ENCODE peak calls at places on chromosomes 16 and 17, in five cellular contexts. One of them, this sample, is unnamed.

GRCh38 chr17:14158707-14159106 is 78.0 kb downstream of the CDRT15 start:
- DNase-seq in mesendoderm: no peak
- DNase-seq in heart right ventricle: no peak
- DNase-seq in mucosa of descending colon: no peak
- DNase-seq in CD8-positive, alpha-beta memory T cell: no peak
- DNase-seq in this sample: no peak

GRCh38 chr17:37530420-37530819 is 40.7 kb downstream of the DUSP14 start:
- DNase-seq in mesendoderm: no peak
- DNase-seq in heart right ventricle: no peak
- DNase-seq in mucosa of descending colon: no peak
- DNase-seq in CD8-positive, alpha-beta memory T cell: no peak
- DNase-seq in this sample: no peak

GRCh38 chr17:44557653-44558285 is 485 bp downstream of the FZD2 start:
- DNase-seq in mesendoderm: peak; percentile 71
- DNase-seq in heart right ventricle: peak; percentile 13
- DNase-seq in mucosa of descending colon: peak; percentile 42
- DNase-seq in CD8-positive, alpha-beta memory T cell: peak; percentile 30
- DNase-seq in this sample: peak; percentile 62

GRCh38 chr17:74446551-74447500 is 14.9 kb downstream of the GPRC5C start:
- DNase-seq in mesendoderm: no peak
- DNase-seq in heart right ventricle: peak; percentile 81
- DNase-seq in mucosa of descending colon: peak; percentile 40
- DNase-seq in CD8-positive, alpha-beta memory T cell: no peak
- DNase-seq in this sample: no peak

GRCh38 chr16:88284101-88284500 is 98.7 kb upstream of the ZNF469 start:
- DNase-seq in mesendoderm: no peak
- DNase-seq in heart right ventricle: no peak
- DNase-seq in mucosa of descending colon: no peak
- DNase-seq in CD8-positive, alpha-beta memory T cell: no peak
- DNase-seq in this sample: no peak

GRCh38 chr17:81961087-81961514 is at the start of gene NOTUM:
- DNase-seq in mesendoderm: peak; percentile 75
- DNase-seq in heart right ventricle: no peak
- DNase-seq in mucosa of descending colon: peak; percentile 43
- DNase-seq in CD8-positive, alpha-beta memory T cell: no peak
- DNase-seq in this sample: no peak

GRCh38 chr17:79045830-79046500 is 22.0 kb downstream of the C1QTNF1 start:
- DNase-seq in mesendoderm: peak; percentile 74
- DNase-seq in heart right ventricle: peak; percentile 72
- DNase-seq in mucosa of descending colon: peak; percentile 83
- DNase-seq in CD8-positive, alpha-beta memory T cell: peak; percentile 54
- DNase-seq in this sample: peak; percentile 83

GRCh38 chr16:28496844-28497243 is 2.4 kb downstream of the APOBR start:
- DNase-seq in mesendoderm: no peak
- DNase-seq in heart right ventricle: no peak
- DNase-seq in mucosa of descending colon: no peak
- DNase-seq in CD8-positive, alpha-beta memory T cell: no peak
- DNase-seq in this sample: no peak

GRCh38 chr17:7038025-7038862 is 2.4 kb downstream of the SLC16A13 start:
- DNase-seq in mesendoderm: no peak
- DNase-seq in heart right ventricle: no peak
- DNase-seq in mucosa of descending colon: no peak
- DNase-seq in CD8-positive, alpha-beta memory T cell: no peak
- DNase-seq in this sample: no peak

GRCh38 chr17:15894258-15894657 is 50.7 kb upstream of the ADORA2B start:
- DNase-seq in mesendoderm: no peak
- DNase-seq in heart right ventricle: no peak
- DNase-seq in mucosa of descending colon: no peak
- DNase-seq in CD8-positive, alpha-beta memory T cell: no peak
- DNase-seq in this sample: no peak

GRCh38 chr16:47734987-47735594 is 274.0 kb downstream of the PHKB start:
- DNase-seq in mesendoderm: peak; percentile 16
- DNase-seq in heart right ventricle: no peak
- DNase-seq in mucosa of descending colon: peak; percentile 47
- DNase-seq in CD8-positive, alpha-beta memory T cell: no peak
- DNase-seq in this sample: no peak

GRCh38 chr17:83152221-83152744 is 72.9 kb downstream of the METRNL start:
- DNase-seq in mesendoderm: no peak
- DNase-seq in heart right ventricle: no peak
- DNase-seq in mucosa of descending colon: no peak
- DNase-seq in CD8-positive, alpha-beta memory T cell: no peak
- DNase-seq in this sample: no peak

GRCh38 chr17:28041844-28042656 is 427 bp upstream of the NLK start:
- DNase-seq in mesendoderm: peak; percentile 36
- DNase-seq in heart right ventricle: no peak
- DNase-seq in mucosa of descending colon: no peak
- DNase-seq in CD8-positive, alpha-beta memory T cell: no peak
- DNase-seq in this sample: no peak

DNA sequence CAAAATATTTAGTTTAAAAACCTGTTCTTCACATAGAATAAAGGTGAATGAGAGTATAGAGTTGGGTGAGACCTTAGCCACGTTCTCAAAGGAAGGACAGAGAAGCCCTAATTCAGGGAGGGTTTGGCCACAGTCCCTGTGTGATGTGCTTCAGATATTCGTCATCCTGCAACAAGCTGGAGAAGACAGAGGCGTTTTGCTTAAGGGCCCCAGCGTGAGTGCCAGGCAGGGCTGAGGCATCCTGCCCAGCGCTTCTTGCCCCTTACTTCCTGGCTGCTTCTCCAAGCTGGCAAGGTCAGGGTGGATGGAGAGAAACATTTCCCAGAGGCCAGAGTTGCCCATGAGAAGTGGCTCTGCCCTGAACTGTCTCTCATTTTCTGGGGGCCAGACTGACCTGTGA is 46.9 kb downstream of the AXIN2 start:
- DNase-seq in mesendoderm: no peak
- DNase-seq in heart right ventricle: no peak
- DNase-seq in mucosa of descending colon: no peak
- DNase-seq in CD8-positive, alpha-beta memory T cell: no peak
- DNase-seq in this sample: no peak
- H3K4me1 ChIP-seq in mesendoderm: peaks cover 4% of the 10 kb centered on the region
- H3K4me1 ChIP-seq in heart right ventricle: no peaks in the 10 kb centered on the region
- H3K4me1 ChIP-seq in mucosa of descending colon: peaks cover 11% of the 10 kb centered on the region
- H3K4me1 ChIP-seq in CD8-positive, alpha-beta memory T cell: no peaks in the 10 kb centered on the region
- H3K4me1 ChIP-seq in this sample: no peaks in the 10 kb centered on the region

GRCh38 chr16:85283305-85284050 is 171.2 kb upstream of the CIBAR2 start:
- DNase-seq in mesendoderm: no peak
- DNase-seq in heart right ventricle: no peak
- DNase-seq in mucosa of descending colon: no peak
- DNase-seq in CD8-positive, alpha-beta memory T cell: no peak
- DNase-seq in this sample: no peak
- H3K4me1 ChIP-seq in mesendoderm: no peaks in the 10 kb centered on the region
- H3K4me1 ChIP-seq in heart right ventricle: peaks cover 11% of the 10 kb centered on the region
- H3K4me1 ChIP-seq in mucosa of descending colon: no peaks in the 10 kb centered on the region
- H3K4me1 ChIP-seq in CD8-positive, alpha-beta memory T cell: no peaks in the 10 kb centered on the region
- H3K4me1 ChIP-seq in this sample: no peaks in the 10 kb centered on the region

GRCh38 chr17:41777579-41778188 is 8.8 kb downstream of the JUP start:
- DNase-seq in mesendoderm: peak; percentile 40
- DNase-seq in heart right ventricle: peak; percentile 89
- DNase-seq in mucosa of descending colon: peak; percentile 71
- DNase-seq in CD8-positive, alpha-beta memory T cell: no peak
- DNase-seq in this sample: no peak
- H3K4me1 ChIP-seq in mesendoderm: peaks cover 15% of the 10 kb centered on the region
- H3K4me1 ChIP-seq in heart right ventricle: peaks cover 99% of the 10 kb centered on the region
- H3K4me1 ChIP-seq in mucosa of descending colon: peaks cover 81% of the 10 kb centered on the region
- H3K4me1 ChIP-seq in CD8-positive, alpha-beta memory T cell: no peaks in the 10 kb centered on the region
- H3K4me1 ChIP-seq in this sample: peaks cover 22% of the 10 kb centered on the region

DNA sequence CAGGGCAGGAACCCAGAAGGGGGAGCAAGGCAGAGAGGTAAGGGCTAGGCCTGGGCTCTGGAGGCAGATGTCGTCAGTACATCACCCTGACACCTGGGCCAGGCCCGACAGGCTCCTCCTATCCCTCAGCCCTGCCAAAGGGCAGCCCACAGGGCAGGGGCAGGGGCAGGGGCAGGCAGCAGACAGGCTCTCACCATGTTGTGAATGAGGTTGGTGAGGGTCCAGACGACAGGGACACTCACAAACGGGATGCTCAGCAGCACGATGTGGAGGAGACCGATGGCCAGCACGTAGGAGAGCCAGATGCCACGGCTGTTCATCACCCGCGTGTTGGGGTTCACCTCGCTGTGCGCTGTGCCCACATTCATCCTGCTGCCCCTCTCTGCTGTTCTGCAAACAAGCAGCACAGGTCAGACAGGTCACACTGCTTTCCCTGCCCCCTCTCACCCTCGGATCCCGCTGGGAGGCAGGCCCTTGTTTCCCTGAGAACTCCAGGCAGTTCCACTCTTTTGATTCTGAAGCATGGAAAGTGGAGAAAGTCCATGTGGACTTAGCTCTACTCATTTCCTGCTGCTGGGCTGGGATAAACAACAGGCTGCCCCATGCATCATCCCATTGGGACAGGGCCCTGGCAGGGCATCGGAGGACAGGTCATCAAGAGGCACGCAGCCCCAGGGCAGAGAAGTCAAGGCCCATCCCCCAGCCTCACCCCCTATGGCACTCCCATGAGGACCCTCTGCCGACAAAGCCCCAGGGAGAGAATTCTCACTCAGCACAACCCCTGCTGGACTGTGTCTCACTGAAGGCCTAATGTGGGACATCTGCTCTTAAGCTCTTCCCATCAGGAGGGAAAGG is 3.3 kb downstream of the ORMDL3 start:
- DNase-seq in mesendoderm: peak; percentile 66
- DNase-seq in heart right ventricle: no peak
- DNase-seq in mucosa of descending colon: no peak
- DNase-seq in CD8-positive, alpha-beta memory T cell: no peak
- DNase-seq in this sample: no peak
- H3K4me1 ChIP-seq in mesendoderm: peaks cover 9% of the 10 kb centered on the region
- H3K4me1 ChIP-seq in heart right ventricle: peaks cover 41% of the 10 kb centered on the region
- H3K4me1 ChIP-seq in mucosa of descending colon: peaks cover 23% of the 10 kb centered on the region
- H3K4me1 ChIP-seq in CD8-positive, alpha-beta memory T cell: peaks cover 71% of the 10 kb centered on the region
- H3K4me1 ChIP-seq in this sample: peaks cover 12% of the 10 kb centered on the region

GRCh38 chr17:65544658-65545057 is 16.8 kb downstream of the AXIN2 start:
- DNase-seq in mesendoderm: no peak
- DNase-seq in heart right ventricle: no peak
- DNase-seq in mucosa of descending colon: peak; percentile 20
- DNase-seq in CD8-positive, alpha-beta memory T cell: no peak
- DNase-seq in this sample: no peak

GRCh38 chr17:65541453-65541852 is 20.0 kb downstream of the AXIN2 start:
- DNase-seq in mesendoderm: no peak
- DNase-seq in heart right ventricle: no peak
- DNase-seq in mucosa of descending colon: no peak
- DNase-seq in CD8-positive, alpha-beta memory T cell: no peak
- DNase-seq in this sample: no peak

GRCh38 chr17:65542595-65542994 is 18.9 kb downstream of the AXIN2 start:
- DNase-seq in mesendoderm: no peak
- DNase-seq in heart right ventricle: no peak
- DNase-seq in mucosa of descending colon: no peak
- DNase-seq in CD8-positive, alpha-beta memory T cell: no peak
- DNase-seq in this sample: no peak

GRCh38 chr17:65539867-65540266 is 21.6 kb downstream of the AXIN2 start:
- DNase-seq in mesendoderm: no peak
- DNase-seq in heart right ventricle: no peak
- DNase-seq in mucosa of descending colon: no peak
- DNase-seq in CD8-positive, alpha-beta memory T cell: no peak
- DNase-seq in this sample: no peak

GRCh38 chr17:65542067-65542466 is 19.4 kb downstream of the AXIN2 start:
- DNase-seq in mesendoderm: no peak
- DNase-seq in heart right ventricle: no peak
- DNase-seq in mucosa of descending colon: no peak
- DNase-seq in CD8-positive, alpha-beta memory T cell: no peak
- DNase-seq in this sample: no peak
- H3K4me1 ChIP-seq in mesendoderm: peaks cover 15% of the 10 kb centered on the region
- H3K4me1 ChIP-seq in heart right ventricle: peaks cover 19% of the 10 kb centered on the region
- H3K4me1 ChIP-seq in mucosa of descending colon: peaks cover 17% of the 10 kb centered on the region
- H3K4me1 ChIP-seq in CD8-positive, alpha-beta memory T cell: peaks cover 29% of the 10 kb centered on the region
- H3K4me1 ChIP-seq in this sample: no peaks in the 10 kb centered on the region

DNA sequence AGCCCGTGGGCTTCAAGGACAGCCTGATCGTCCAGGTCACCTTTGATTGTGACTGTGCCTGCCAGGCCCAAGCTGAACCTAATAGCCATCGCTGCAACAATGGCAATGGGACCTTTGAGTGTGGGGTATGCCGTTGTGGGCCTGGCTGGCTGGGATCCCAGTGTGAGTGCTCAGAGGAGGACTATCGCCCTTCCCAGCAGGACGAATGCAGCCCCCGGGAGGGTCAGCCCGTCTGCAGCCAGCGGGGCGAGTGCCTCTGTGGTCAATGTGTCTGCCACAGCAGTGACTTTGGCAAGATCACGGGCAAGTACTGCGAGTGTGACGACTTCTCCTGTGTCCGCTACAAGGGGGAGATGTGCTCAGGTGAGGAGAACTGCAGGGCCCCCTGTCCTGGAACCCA is 31.5 kb upstream of the EFCAB13 start:
- DNase-seq in mesendoderm: no peak
- DNase-seq in heart right ventricle: no peak
- DNase-seq in mucosa of descending colon: no peak
- DNase-seq in CD8-positive, alpha-beta memory T cell: no peak
- DNase-seq in this sample: no peak
- H3K4me1 ChIP-seq in mesendoderm: no peaks in the 10 kb centered on the region
- H3K4me1 ChIP-seq in heart right ventricle: peaks cover 13% of the 10 kb centered on the region
- H3K4me1 ChIP-seq in mucosa of descending colon: no peaks in the 10 kb centered on the region
- H3K4me1 ChIP-seq in CD8-positive, alpha-beta memory T cell: no peaks in the 10 kb centered on the region
- H3K4me1 ChIP-seq in this sample: no peaks in the 10 kb centered on the region

GRCh38 chr17:73285603-73285908 is 23.9 kb upstream of the CPSF4L start:
- DNase-seq in mesendoderm: no peak
- DNase-seq in heart right ventricle: no peak
- DNase-seq in mucosa of descending colon: no peak
- DNase-seq in CD8-positive, alpha-beta memory T cell: no peak
- DNase-seq in this sample: no peak
- H3K4me1 ChIP-seq in mesendoderm: no peaks in the 10 kb centered on the region
- H3K4me1 ChIP-seq in heart right ventricle: peaks cover 72% of the 10 kb centered on the region
- H3K4me1 ChIP-seq in mucosa of descending colon: peaks cover 26% of the 10 kb centered on the region
- H3K4me1 ChIP-seq in CD8-positive, alpha-beta memory T cell: no peaks in the 10 kb centered on the region
- H3K4me1 ChIP-seq in this sample: peaks cover 53% of the 10 kb centered on the region